ENCODE peak calls at places on chromosomes 2 and 18, in five cellular contexts. One of them, this sample, is unnamed.
A peak's percentile ranks its signal among the peaks of the same experiment; 100 is the strongest.

GRCh38 chr2:174984561-174984960 is 20.6 kb downstream of the CHN1 start:
- ATAC-seq in activated T-helper 17 cell treated with anti-CD3 and anti-CD28 coated beads, Interleukin-2, amount 50 U/mL, for 72 hours: no peak
- ATAC-seq in effector memory CD8-positive, alpha-beta T cell: no peak
- ATAC-seq in A549: no peak
- ATAC-seq in Right ventricle myocardium superior: no peak
- ATAC-seq in this sample: no peak

GRCh38 chr2:129301431-129301913 is 678.0 kb upstream of the RAB6C start:
- ATAC-seq in activated T-helper 17 cell treated with anti-CD3 and anti-CD28 coated beads, Interleukin-2, amount 50 U/mL, for 72 hours: no peak
- ATAC-seq in effector memory CD8-positive, alpha-beta T cell: no peak
- ATAC-seq in A549: no peak
- ATAC-seq in Right ventricle myocardium superior: peak; percentile 86
- ATAC-seq in this sample: no peak

GRCh38 chr2:193011870-193012269 is 817.1 kb upstream of the TMEFF2 start:
- ATAC-seq in activated T-helper 17 cell treated with anti-CD3 and anti-CD28 coated beads, Interleukin-2, amount 50 U/mL, for 72 hours: no peak
- ATAC-seq in effector memory CD8-positive, alpha-beta T cell: no peak
- ATAC-seq in A549: no peak
- ATAC-seq in Right ventricle myocardium superior: no peak
- ATAC-seq in this sample: no peak

GRCh38 chr2:62724886-62725711 is 19.6 kb downstream of the EHBP1 start:
- ATAC-seq in activated T-helper 17 cell treated with anti-CD3 and anti-CD28 coated beads, Interleukin-2, amount 50 U/mL, for 72 hours: peak; percentile 59
- ATAC-seq in effector memory CD8-positive, alpha-beta T cell: peak; percentile 55
- ATAC-seq in A549: peak; percentile 92
- ATAC-seq in Right ventricle myocardium superior: peak; percentile 31
- ATAC-seq in this sample: peak; percentile 84

GRCh38 chr2:126722546-126722945 is 66.6 kb downstream of the GYPC start:
- ATAC-seq in activated T-helper 17 cell treated with anti-CD3 and anti-CD28 coated beads, Interleukin-2, amount 50 U/mL, for 72 hours: no peak
- ATAC-seq in effector memory CD8-positive, alpha-beta T cell: no peak
- ATAC-seq in A549: no peak
- ATAC-seq in Right ventricle myocardium superior: no peak
- ATAC-seq in this sample: no peak

GRCh38 chr2:197113221-197113831 is 186.8 kb upstream of the PGAP1 start:
- ATAC-seq in activated T-helper 17 cell treated with anti-CD3 and anti-CD28 coated beads, Interleukin-2, amount 50 U/mL, for 72 hours: no peak
- ATAC-seq in effector memory CD8-positive, alpha-beta T cell: peak; percentile 52
- ATAC-seq in A549: no peak
- ATAC-seq in Right ventricle myocardium superior: no peak
- ATAC-seq in this sample: peak; percentile 69

GRCh38 chr18:31278609-31279071 is 39.3 kb upstream of the DSG1 start:
- ATAC-seq in activated T-helper 17 cell treated with anti-CD3 and anti-CD28 coated beads, Interleukin-2, amount 50 U/mL, for 72 hours: no peak
- ATAC-seq in effector memory CD8-positive, alpha-beta T cell: no peak
- ATAC-seq in A549: no peak
- ATAC-seq in Right ventricle myocardium superior: peak; percentile 33
- ATAC-seq in this sample: no peak

GRCh38 chr18:79566841-79567370 is 112.7 kb upstream of the CTDP1 start:
- ATAC-seq in activated T-helper 17 cell treated with anti-CD3 and anti-CD28 coated beads, Interleukin-2, amount 50 U/mL, for 72 hours: no peak
- ATAC-seq in effector memory CD8-positive, alpha-beta T cell: no peak
- ATAC-seq in A549: no peak
- ATAC-seq in Right ventricle myocardium superior: no peak
- ATAC-seq in this sample: no peak

GRCh38 chr2:144890828-144891227 is 370.9 kb upstream of the ZEB2 start:
- ATAC-seq in activated T-helper 17 cell treated with anti-CD3 and anti-CD28 coated beads, Interleukin-2, amount 50 U/mL, for 72 hours: no peak
- ATAC-seq in effector memory CD8-positive, alpha-beta T cell: peak; percentile 65
- ATAC-seq in A549: peak; percentile 64
- ATAC-seq in Right ventricle myocardium superior: peak; percentile 69
- ATAC-seq in this sample: peak; percentile 74

GRCh38 chr2:60476206-60476946 is 77.1 kb downstream of the BCL11A start:
- ATAC-seq in activated T-helper 17 cell treated with anti-CD3 and anti-CD28 coated beads, Interleukin-2, amount 50 U/mL, for 72 hours: no peak
- ATAC-seq in effector memory CD8-positive, alpha-beta T cell: no peak
- ATAC-seq in A549: no peak
- ATAC-seq in Right ventricle myocardium superior: peak; percentile 26
- ATAC-seq in this sample: no peak

GRCh38 chr2:70086278-70086837 is 919 bp upstream of the PCBP1 start:
- ATAC-seq in activated T-helper 17 cell treated with anti-CD3 and anti-CD28 coated beads, Interleukin-2, amount 50 U/mL, for 72 hours: peak; percentile 25
- ATAC-seq in effector memory CD8-positive, alpha-beta T cell: peak; percentile 59
- ATAC-seq in A549: peak; percentile 65
- ATAC-seq in Right ventricle myocardium superior: peak; percentile 63
- ATAC-seq in this sample: peak; percentile 33

GRCh38 chr2:120403261-120403660 is 57.3 kb downstream of the INHBB start:
- ATAC-seq in activated T-helper 17 cell treated with anti-CD3 and anti-CD28 coated beads, Interleukin-2, amount 50 U/mL, for 72 hours: no peak
- ATAC-seq in effector memory CD8-positive, alpha-beta T cell: no peak
- ATAC-seq in A549: no peak
- ATAC-seq in Right ventricle myocardium superior: no peak
- ATAC-seq in this sample: no peak

GRCh38 chr2:174172802-174173355 is 75.5 kb downstream of the OLA1 start:
- ATAC-seq in activated T-helper 17 cell treated with anti-CD3 and anti-CD28 coated beads, Interleukin-2, amount 50 U/mL, for 72 hours: no peak
- ATAC-seq in effector memory CD8-positive, alpha-beta T cell: no peak
- ATAC-seq in A549: no peak
- ATAC-seq in Right ventricle myocardium superior: no peak
- ATAC-seq in this sample: no peak

GRCh38 chr2:161709428-161709827 is 85.2 kb downstream of the SLC4A10 start:
- ATAC-seq in activated T-helper 17 cell treated with anti-CD3 and anti-CD28 coated beads, Interleukin-2, amount 50 U/mL, for 72 hours: no peak
- ATAC-seq in effector memory CD8-positive, alpha-beta T cell: peak; percentile 40
- ATAC-seq in A549: no peak
- ATAC-seq in Right ventricle myocardium superior: no peak
- ATAC-seq in this sample: no peak

GRCh38 chr2:234490239-234491074 is 6.4 kb downstream of the ARL4C start:
- ATAC-seq in activated T-helper 17 cell treated with anti-CD3 and anti-CD28 coated beads, Interleukin-2, amount 50 U/mL, for 72 hours: peak; percentile 55
- ATAC-seq in effector memory CD8-positive, alpha-beta T cell: no peak
- ATAC-seq in A549: no peak
- ATAC-seq in Right ventricle myocardium superior: no peak
- ATAC-seq in this sample: no peak

GRCh38 chr2:21640046-21640445 is 516.3 kb downstream of the TDRD15 start:
- ATAC-seq in activated T-helper 17 cell treated with anti-CD3 and anti-CD28 coated beads, Interleukin-2, amount 50 U/mL, for 72 hours: no peak
- ATAC-seq in effector memory CD8-positive, alpha-beta T cell: no peak
- ATAC-seq in A549: no peak
- ATAC-seq in Right ventricle myocardium superior: no peak
- ATAC-seq in this sample: no peak

GRCh38 chr2:27638709-27639108 is 9.9 kb downstream of the GPN1 start:
- ATAC-seq in activated T-helper 17 cell treated with anti-CD3 and anti-CD28 coated beads, Interleukin-2, amount 50 U/mL, for 72 hours: peak; percentile 66
- ATAC-seq in effector memory CD8-positive, alpha-beta T cell: no peak
- ATAC-seq in A549: no peak
- ATAC-seq in Right ventricle myocardium superior: no peak
- ATAC-seq in this sample: peak; percentile 48

GRCh38 chr18:13387856-13388548 is 169.4 kb downstream of the LDLRAD4 start:
- ATAC-seq in activated T-helper 17 cell treated with anti-CD3 and anti-CD28 coated beads, Interleukin-2, amount 50 U/mL, for 72 hours: no peak
- ATAC-seq in effector memory CD8-positive, alpha-beta T cell: no peak
- ATAC-seq in A549: no peak
- ATAC-seq in Right ventricle myocardium superior: no peak
- ATAC-seq in this sample: no peak

GRCh38 chr18:12921178-12921577 is 26.6 kb upstream of the SEH1L start:
- ATAC-seq in activated T-helper 17 cell treated with anti-CD3 and anti-CD28 coated beads, Interleukin-2, amount 50 U/mL, for 72 hours: peak; percentile 94
- ATAC-seq in effector memory CD8-positive, alpha-beta T cell: peak; percentile 93
- ATAC-seq in A549: no peak
- ATAC-seq in Right ventricle myocardium superior: no peak
- ATAC-seq in this sample: no peak

GRCh38 chr2:19772981-19773380 is 128.8 kb downstream of the TTC32 start:
- ATAC-seq in activated T-helper 17 cell treated with anti-CD3 and anti-CD28 coated beads, Interleukin-2, amount 50 U/mL, for 72 hours: no peak
- ATAC-seq in effector memory CD8-positive, alpha-beta T cell: no peak
- ATAC-seq in A549: no peak
- ATAC-seq in Right ventricle myocardium superior: no peak
- ATAC-seq in this sample: no peak

GRCh38 chr2:44793322-44793870 is 148.1 kb upstream of the SIX3 start:
- ATAC-seq in activated T-helper 17 cell treated with anti-CD3 and anti-CD28 coated beads, Interleukin-2, amount 50 U/mL, for 72 hours: no peak
- ATAC-seq in effector memory CD8-positive, alpha-beta T cell: no peak
- ATAC-seq in A549: peak; percentile 54
- ATAC-seq in Right ventricle myocardium superior: no peak
- ATAC-seq in this sample: peak; percentile 67

GRCh38 chr2:8680931-8681760 is 710 bp upstream of the ID2 start:
- ATAC-seq in activated T-helper 17 cell treated with anti-CD3 and anti-CD28 coated beads, Interleukin-2, amount 50 U/mL, for 72 hours: peak; percentile 25
- ATAC-seq in effector memory CD8-positive, alpha-beta T cell: peak; percentile 9
- ATAC-seq in A549: peak; percentile 3
- ATAC-seq in Right ventricle myocardium superior: no peak
- ATAC-seq in this sample: no peak

GRCh38 chr2:154338359-154338967 is 360.0 kb upstream of the KCNJ3 start:
- ATAC-seq in activated T-helper 17 cell treated with anti-CD3 and anti-CD28 coated beads, Interleukin-2, amount 50 U/mL, for 72 hours: no peak
- ATAC-seq in effector memory CD8-positive, alpha-beta T cell: no peak
- ATAC-seq in A549: no peak
- ATAC-seq in Right ventricle myocardium superior: no peak
- ATAC-seq in this sample: no peak

GRCh38 chr2:30259827-30260679 is 28.7 kb downstream of the LBH start:
- ATAC-seq in activated T-helper 17 cell treated with anti-CD3 and anti-CD28 coated beads, Interleukin-2, amount 50 U/mL, for 72 hours: no peak
- ATAC-seq in effector memory CD8-positive, alpha-beta T cell: no peak
- ATAC-seq in A549: no peak
- ATAC-seq in Right ventricle myocardium superior: no peak
- ATAC-seq in this sample: no peak

GRCh38 chr2:12127639-12128038 is 381.2 kb downstream of the LPIN1 start:
- ATAC-seq in activated T-helper 17 cell treated with anti-CD3 and anti-CD28 coated beads, Interleukin-2, amount 50 U/mL, for 72 hours: peak; percentile 78
- ATAC-seq in effector memory CD8-positive, alpha-beta T cell: peak; percentile 84
- ATAC-seq in A549: no peak
- ATAC-seq in Right ventricle myocardium superior: no peak
- ATAC-seq in this sample: no peak

GRCh38 chr2:204505946-204506345 is 39.3 kb upstream of the PARD3B start:
- ATAC-seq in activated T-helper 17 cell treated with anti-CD3 and anti-CD28 coated beads, Interleukin-2, amount 50 U/mL, for 72 hours: no peak
- ATAC-seq in effector memory CD8-positive, alpha-beta T cell: no peak
- ATAC-seq in A549: no peak
- ATAC-seq in Right ventricle myocardium superior: no peak
- ATAC-seq in this sample: no peak

GRCh38 chr2:160666677-160667061 is 173.1 kb upstream of the RBMS1 start:
- ATAC-seq in activated T-helper 17 cell treated with anti-CD3 and anti-CD28 coated beads, Interleukin-2, amount 50 U/mL, for 72 hours: no peak
- ATAC-seq in effector memory CD8-positive, alpha-beta T cell: no peak
- ATAC-seq in A549: peak; percentile 56
- ATAC-seq in Right ventricle myocardium superior: peak; percentile 45
- ATAC-seq in this sample: peak; percentile 55

GRCh38 chr2:95029898-95030341 is 4.4 kb downstream of the MAL start:
- ATAC-seq in activated T-helper 17 cell treated with anti-CD3 and anti-CD28 coated beads, Interleukin-2, amount 50 U/mL, for 72 hours: no peak
- ATAC-seq in effector memory CD8-positive, alpha-beta T cell: no peak
- ATAC-seq in A549: no peak
- ATAC-seq in Right ventricle myocardium superior: no peak
- ATAC-seq in this sample: no peak

GRCh38 chr18:76657911-76658475 is 163.0 kb upstream of the ZNF516 start:
- ATAC-seq in activated T-helper 17 cell treated with anti-CD3 and anti-CD28 coated beads, Interleukin-2, amount 50 U/mL, for 72 hours: peak; percentile 81
- ATAC-seq in effector memory CD8-positive, alpha-beta T cell: peak; percentile 33
- ATAC-seq in A549: no peak
- ATAC-seq in Right ventricle myocardium superior: no peak
- ATAC-seq in this sample: no peak

GRCh38 chr2:174771136-174771535 is 6.9 kb upstream of the CHRNA1 start:
- ATAC-seq in activated T-helper 17 cell treated with anti-CD3 and anti-CD28 coated beads, Interleukin-2, amount 50 U/mL, for 72 hours: no peak
- ATAC-seq in effector memory CD8-positive, alpha-beta T cell: no peak
- ATAC-seq in A549: peak; percentile 20
- ATAC-seq in Right ventricle myocardium superior: peak; percentile 5
- ATAC-seq in this sample: peak; percentile 28

GRCh38 chr18:8435376-8435775 is 173.9 kb upstream of the RAB12 start:
- ATAC-seq in activated T-helper 17 cell treated with anti-CD3 and anti-CD28 coated beads, Interleukin-2, amount 50 U/mL, for 72 hours: no peak
- ATAC-seq in effector memory CD8-positive, alpha-beta T cell: no peak
- ATAC-seq in A549: no peak
- ATAC-seq in Right ventricle myocardium superior: no peak
- ATAC-seq in this sample: no peak

GRCh38 chr2:196759378-196759706 is 40.1 kb downstream of the GTF3C3 start:
- ATAC-seq in activated T-helper 17 cell treated with anti-CD3 and anti-CD28 coated beads, Interleukin-2, amount 50 U/mL, for 72 hours: no peak
- ATAC-seq in effector memory CD8-positive, alpha-beta T cell: no peak
- ATAC-seq in A549: no peak
- ATAC-seq in Right ventricle myocardium superior: peak; percentile 54
- ATAC-seq in this sample: peak; percentile 69

GRCh38 chr2:60577884-60578283 is 24.4 kb upstream of the BCL11A start:
- ATAC-seq in activated T-helper 17 cell treated with anti-CD3 and anti-CD28 coated beads, Interleukin-2, amount 50 U/mL, for 72 hours: no peak
- ATAC-seq in effector memory CD8-positive, alpha-beta T cell: no peak
- ATAC-seq in A549: no peak
- ATAC-seq in Right ventricle myocardium superior: no peak
- ATAC-seq in this sample: no peak

GRCh38 chr18:2547477-2548087 is 23.7 kb downstream of the METTL4 start:
- ATAC-seq in activated T-helper 17 cell treated with anti-CD3 and anti-CD28 coated beads, Interleukin-2, amount 50 U/mL, for 72 hours: no peak
- ATAC-seq in effector memory CD8-positive, alpha-beta T cell: peak; percentile 50
- ATAC-seq in A549: no peak
- ATAC-seq in Right ventricle myocardium superior: peak; percentile 57
- ATAC-seq in this sample: peak; percentile 79

GRCh38 chr18:33579147-33579867 is 1.3 kb downstream of the ASXL3 start:
- ATAC-seq in activated T-helper 17 cell treated with anti-CD3 and anti-CD28 coated beads, Interleukin-2, amount 50 U/mL, for 72 hours: no peak
- ATAC-seq in effector memory CD8-positive, alpha-beta T cell: no peak
- ATAC-seq in A549: no peak
- ATAC-seq in Right ventricle myocardium superior: peak; percentile 17
- ATAC-seq in this sample: no peak

GRCh38 chr2:119229716-119230115 is 6.1 kb downstream of the STEAP3 start:
- ATAC-seq in activated T-helper 17 cell treated with anti-CD3 and anti-CD28 coated beads, Interleukin-2, amount 50 U/mL, for 72 hours: no peak
- ATAC-seq in effector memory CD8-positive, alpha-beta T cell: no peak
- ATAC-seq in A549: no peak
- ATAC-seq in Right ventricle myocardium superior: no peak
- ATAC-seq in this sample: no peak

GRCh38 chr18:62287753-62288668 is 37.1 kb upstream of the TNFRSF11A start:
- ATAC-seq in activated T-helper 17 cell treated with anti-CD3 and anti-CD28 coated beads, Interleukin-2, amount 50 U/mL, for 72 hours: no peak
- ATAC-seq in effector memory CD8-positive, alpha-beta T cell: no peak
- ATAC-seq in A549: no peak
- ATAC-seq in Right ventricle myocardium superior: no peak
- ATAC-seq in this sample: no peak

GRCh38 chr2:9805435-9806297 is 37.6 kb upstream of the TAF1B start:
- ATAC-seq in activated T-helper 17 cell treated with anti-CD3 and anti-CD28 coated beads, Interleukin-2, amount 50 U/mL, for 72 hours: no peak
- ATAC-seq in effector memory CD8-positive, alpha-beta T cell: no peak
- ATAC-seq in A549: no peak
- ATAC-seq in Right ventricle myocardium superior: peak; percentile 33
- ATAC-seq in this sample: no peak

This sample was measured in SK-N-SH treated with all-trans-retinoic acid at 6 μM for 48 hours.